ENCODE peak calls at places on chromosome 18, in seven cellular contexts. Y is A673; W is SK-N-DZ; N is fibroblast of lung; R is effector CD4-positive, alpha-beta T cell; I is smooth muscle cell of the brain vasculature; U is NCI-H1092. O is an unnamed sample.

GRCh38 chr18:7924616-7925015 is 357.5 kb downstream of the PTPRM start:
- DNase-seq in N (no peak), R (no peak), U (no peak), Y (no peak), W (peak; percentile 40), I (no peak), O (no peak)

GRCh38 chr18:44696892-44697291 is 16.2 kb downstream of the SETBP1 start:
- DNase-seq in Y (no peak), N (no peak), U (no peak), R (no peak), I (no peak), W (no peak), O (no peak)

GRCh38 chr18:11366410-11366809 is 217.0 kb upstream of the PIEZO2 start:
- DNase-seq in R (no peak), N (peak; percentile 14), W (no peak), I (peak; percentile 91), U (no peak), Y (no peak), O (peak; percentile 57)

GRCh38 chr18:61569176-61569892 is 236.1 kb downstream of the CDH20 start:
- DNase-seq in R (no peak), Y (no peak), W (no peak), I (no peak), N (peak; percentile 76), U (no peak), O (peak; percentile 64)

GRCh38 chr18:9575558-9575957 is 38.8 kb downstream of the PPP4R1 start:
- DNase-seq in N (peak; percentile 99), Y (peak; percentile 31), U (no peak), R (no peak), I (peak; percentile 91), W (peak; percentile 52), O (peak; percentile 95)

GRCh38 chr18:70373062-70373519 is 84.2 kb downstream of the SOCS6 start:
- DNase-seq in U (no peak), I (no peak), Y (no peak), R (no peak), N (peak; percentile 95), W (no peak), O (peak; percentile 53)

GRCh38 chr18:47530695-47531094 is 279.2 kb upstream of the SKOR2 start:
- DNase-seq in I (no peak), W (no peak), N (no peak), U (no peak), Y (no peak), R (no peak), O (no peak)

GRCh38 chr18:3449702-3450357 is at the start of gene TGIF1:
- DNase-seq in W (peak; percentile 67), I (no peak), U (peak; percentile 29), N (peak; percentile 85), R (peak; percentile 35), Y (peak; percentile 86), O (no peak)

GRCh38 chr18:23935804-23936203 is 78.8 kb upstream of the TTC39C start:
- DNase-seq in Y (no peak), I (no peak), N (no peak), R (no peak), U (no peak), W (no peak), O (no peak)

GRCh38 chr18:34773961-34774754 is 64.1 kb downstream of the DTNA start:
- DNase-seq in R (no peak), W (no peak), Y (no peak), U (peak; percentile 64), N (peak; percentile 35), I (peak; percentile 6), O (peak; percentile 23)

GRCh38 chr18:78878335-78878734 is 101.3 kb upstream of the SALL3 start:
- DNase-seq in Y (no peak), U (no peak), N (no peak), W (no peak), R (no peak), I (no peak), O (no peak)

GRCh38 chr18:72808688-72809087 is 59.1 kb downstream of the NETO1 start:
- DNase-seq in U (no peak), N (no peak), W (no peak), R (no peak), Y (no peak), I (no peak), O (no peak)

GRCh38 chr18:36685580-36685979 is 143.2 kb downstream of the TPGS2 start:
- DNase-seq in R (no peak), N (no peak), W (no peak), Y (no peak), U (no peak), I (no peak), O (no peak)

GRCh38 chr18:70417847-70418246 is 129.0 kb downstream of the SOCS6 start:
- DNase-seq in Y (no peak), U (peak; percentile 41), W (peak; percentile 30), R (no peak), I (no peak), N (no peak), O (no peak)

GRCh38 chr18:42164556-42164955 is 209.5 kb downstream of the PIK3C3 start:
- DNase-seq in U (no peak), Y (peak; percentile 18), W (no peak), I (no peak), R (no peak), N (no peak), O (no peak)

GRCh38 chr18:32351014-32351413 is 119.7 kb downstream of the GAREM1 start:
- DNase-seq in U (no peak), W (no peak), Y (no peak), N (peak; percentile 64), R (no peak), I (no peak), O (no peak)

GRCh38 chr18:13405305-13406038 is 186.9 kb downstream of the LDLRAD4 start:
- DNase-seq in Y (no peak), W (no peak), U (no peak), R (no peak), N (no peak), I (no peak), O (no peak)

GRCh38 chr18:33115917-33116316 is 324.6 kb downstream of the CCDC178 start:
- DNase-seq in Y (no peak), R (no peak), N (no peak), W (no peak), I (no peak), U (no peak), O (no peak)

GRCh38 chr18:37309059-37309458 is 256.5 kb downstream of the CELF4 start:
- DNase-seq in U (no peak), I (no peak), Y (peak; percentile 12), N (no peak), W (no peak), R (no peak), O (no peak)

GRCh38 chr18:12371590-12371989 is 5.4 kb downstream of the AFG3L2 start:
- DNase-seq in N (no peak), U (no peak), W (no peak), Y (no peak), I (no peak), R (no peak), O (no peak)

GRCh38 chr18:9535430-9535972 is 60.2 kb downstream of the RALBP1 start:
- DNase-seq in N (peak; percentile 90), W (peak; percentile 35), Y (peak; percentile 50), I (peak; percentile 79), U (no peak), R (no peak), O (peak; percentile 90)

GRCh38 chr18:49050462-49050861 is 99.7 kb upstream of the SMAD7 start:
- DNase-seq in N (no peak), W (no peak), Y (no peak), R (no peak), U (no peak), I (no peak), O (no peak)

GRCh38 chr18:73409242-73409641 is 541.5 kb upstream of the NETO1 start:
- DNase-seq in I (peak; percentile 12), U (no peak), N (peak; percentile 28), W (no peak), R (no peak), Y (no peak), O (peak; percentile 26)

GRCh38 chr18:37419272-37419671 is 146.3 kb downstream of the CELF4 start:
- DNase-seq in W (no peak), I (no peak), U (no peak), Y (no peak), N (no peak), R (no peak), O (no peak)

GRCh38 chr18:79496978-79497637 is 101.4 kb downstream of the NFATC1 start:
- DNase-seq in U (peak; percentile 38), I (peak; percentile 79), R (no peak), W (peak; percentile 48), Y (peak; percentile 73), N (peak; percentile 57), O (no peak)

GRCh38 chr18:3875961-3876360 is 426.0 kb downstream of the TGIF1 start:
- DNase-seq in W (no peak), Y (peak; percentile 40), R (no peak), N (no peak), I (no peak), U (no peak), O (no peak)

GRCh38 chr18:59570101-59570875 is 126.9 kb downstream of the CCBE1 start:
- DNase-seq in I (no peak), R (no peak), Y (no peak), W (peak; percentile 82), U (no peak), N (no peak), O (no peak)

GRCh38 chr18:69725009-69725408 is 222.7 kb downstream of the CD226 start:
- DNase-seq in Y (no peak), R (no peak), I (no peak), N (peak; percentile 14), U (no peak), W (no peak), O (no peak)

GRCh38 chr18:71036783-71037182 is 747.9 kb downstream of the SOCS6 start:
- DNase-seq in R (no peak), U (no peak), N (no peak), I (no peak), W (no peak), Y (no peak), O (no peak)

GRCh38 chr18:12883003-12883683 is 894 bp downstream of the PTPN2 start:
- DNase-seq in R (no peak), N (no peak), I (no peak), W (no peak), U (no peak), Y (no peak), O (no peak)

GRCh38 chr18:3688682-3689081 is 238.7 kb downstream of the TGIF1 start:
- DNase-seq in U (no peak), N (peak; percentile 85), R (no peak), Y (peak; percentile 50), I (peak; percentile 57), W (peak; percentile 33), O (peak; percentile 94)

GRCh38 chr18:79802298-79802697 is 4.6 kb downstream of the KCNG2 start:
- DNase-seq in Y (no peak), I (no peak), N (no peak), U (no peak), W (no peak), R (no peak), O (no peak)

GRCh38 chr18:58176915-58177717 is 133.1 kb downstream of the NEDD4L start:
- DNase-seq in Y (peak; percentile 24), I (peak; percentile 74), N (peak; percentile 92), W (no peak), R (no peak), U (no peak), O (peak; percentile 92)

GRCh38 chr18:14086459-14087231 is 45.6 kb downstream of the ZNF519 start:
- DNase-seq in N (peak; percentile 59), I (no peak), R (no peak), U (peak; percentile 36), W (peak; percentile 35), Y (peak; percentile 69), O (no peak)

GRCh38 chr18:44556296-44556695 is 124.4 kb upstream of the SETBP1 start:
- DNase-seq in W (peak; percentile 16), R (no peak), N (no peak), U (no peak), I (no peak), Y (no peak), O (no peak)

GRCh38 chr18:77108001-77108692 is 24.4 kb downstream of the MBP start:
- DNase-seq in Y (no peak), I (no peak), U (no peak), R (no peak), N (peak; percentile 97), W (no peak), O (peak; percentile 50)

GRCh38 chr18:48862678-48863270 is 88.0 kb downstream of the SMAD7 start:
- DNase-seq in N (no peak), U (no peak), Y (no peak), I (no peak), W (no peak), R (no peak), O (no peak)